ENCODE peak calls at places on chromosomes 4 and X, in ten cellular contexts. A is colonic mucosa, S is brain microvascular endothelial cell, C is hepatocyte, G is PC-9, T is fibroblast of lung, B is choroid plexus epithelial cell, Y is GM12865, U is Peyer's patch, O is epithelial cell of proximal tubule. Z is an unnamed sample.

GRCh38 chr4:100366213-100366612 is 151.6 kb downstream of the EMCN start:
- DNase-seq in C (no peak), S (no peak), A (no peak), U (no peak), B (peak), O (no peak), Y (peak), G (no peak), T (peak), Z (no peak)

GRCh38 chrX:17082831-17083230 is 136.4 kb downstream of the REPS2 start:
- DNase-seq in Y (peak), C (peak), B (peak), U (no peak), G (no peak), T (peak), A (no peak), O (no peak), S (no peak), Z (no peak)

GRCh38 chrX:47200385-47201150 is 6.9 kb downstream of the UBA1 start:
- DNase-seq in S (peak), Y (no peak), A (peak), T (peak), G (no peak), C (peak), O (no peak), B (peak), U (no peak), Z (no peak)

GRCh38 chr4:110490109-110490508 is 14.2 kb downstream of the ENPEP start:
- DNase-seq in B (no peak), Y (no peak), T (no peak), U (no peak), S (no peak), G (no peak), A (no peak), C (no peak), O (no peak), Z (no peak)

GRCh38 chr4:151955721-151956340 is 195.0 kb upstream of the GATB start:
- DNase-seq in U (no peak), C (peak), B (peak), G (no peak), A (no peak), S (peak), T (peak), O (no peak), Y (no peak), Z (no peak)

GRCh38 chr4:25107827-25108516 is 52.3 kb downstream of the SEPSECS start:
- DNase-seq in Y (no peak), C (no peak), T (no peak), O (no peak), U (no peak), S (no peak), A (no peak), B (no peak), G (no peak), Z (no peak)

GRCh38 chrX:22396408-22396807 is 123.7 kb downstream of the CBLL2 start:
- DNase-seq in O (no peak), C (no peak), G (no peak), B (no peak), U (no peak), Y (no peak), A (no peak), S (no peak), T (peak), Z (no peak)

GRCh38 chr4:83850435-83850834 is 314.5 kb downstream of the GPAT3 start:
- DNase-seq in Y (no peak), O (peak), T (peak), C (no peak), U (no peak), A (no peak), G (no peak), B (peak), S (peak), Z (no peak)

GRCh38 chr4:88659061-88659889 is 38.4 kb downstream of the NAP1L5 start:
- DNase-seq in O (peak), B (peak), S (peak), G (peak), C (peak), A (peak), Y (peak), T (peak), U (no peak), Z (peak)

GRCh38 chrX:45774961-45775360 is 574.3 kb upstream of the DIPK2B start:
- DNase-seq in A (no peak), G (no peak), O (no peak), C (no peak), Y (no peak), T (peak), U (no peak), S (peak), B (peak), Z (no peak)

GRCh38 chr4:183390374-183390773 is 54.1 kb upstream of the CDKN2AIP start:
- DNase-seq in C (no peak), Y (no peak), B (no peak), G (no peak), A (no peak), T (no peak), U (no peak), S (no peak), O (no peak), Z (no peak)

GRCh38 chr4:156598138-156598681 is 373.4 kb downstream of the PDGFC start:
- DNase-seq in T (peak), S (peak), C (peak), O (no peak), U (no peak), G (peak), A (no peak), B (peak), Y (no peak), Z (no peak)

GRCh38 chr4:3234171-3235029 is 14.6 kb upstream of the MSANTD1 start:
- DNase-seq in A (no peak), C (no peak), U (no peak), S (no peak), B (no peak), T (no peak), O (no peak), Y (no peak), G (no peak), Z (no peak)

GRCh38 chrX:41010188-41010846 is 74.9 kb upstream of the USP9X start:
- DNase-seq in S (peak), C (peak), U (peak), B (peak), Y (peak), G (peak), T (peak), O (no peak), A (peak), Z (no peak)

GRCh38 chr4:153095448-153096204 is 108.6 kb upstream of the TRIM2 start:
- DNase-seq in T (no peak), B (no peak), Y (no peak), C (no peak), S (no peak), A (no peak), U (no peak), O (no peak), G (no peak), Z (no peak)

GRCh38 chr4:16199132-16199531 is 27.1 kb downstream of the TAPT1 start:
- DNase-seq in B (peak), Y (peak), O (no peak), G (no peak), C (peak), T (peak), U (no peak), S (no peak), A (no peak), Z (no peak)

GRCh38 chr4:119559044-119559647 is 69.5 kb downstream of the PDE5A start:
- DNase-seq in G (no peak), B (peak), O (peak), U (no peak), C (peak), S (no peak), A (no peak), T (peak), Y (peak), Z (no peak)

GRCh38 chrX:96987228-96987627 is 103.5 kb downstream of the RPA4 start:
- DNase-seq in O (no peak), S (peak), B (peak), C (no peak), A (no peak), Y (no peak), U (no peak), G (no peak), T (peak), Z (no peak)

GRCh38 chr4:76830612-76831474 is 67.1 kb downstream of the SOWAHB start:
- DNase-seq in T (peak), A (peak), O (peak), C (peak), U (peak), B (peak), S (peak), G (peak), Y (no peak), Z (no peak)

GRCh38 chr4:13535118-13535517 is 9.2 kb downstream of the NKX3-2 start:
- DNase-seq in Y (no peak), B (no peak), A (no peak), T (no peak), S (no peak), G (no peak), C (no peak), O (no peak), U (no peak), Z (no peak)

GRCh38 chrX:53125506-53125905 is 31.6 kb downstream of the KANTR start:
- DNase-seq in Y (no peak), G (no peak), S (no peak), O (no peak), U (no peak), C (no peak), A (no peak), B (no peak), T (no peak), Z (no peak)

GRCh38 chr4:41400296-41400695 is 137.7 kb upstream of the LIMCH1 start:
- DNase-seq in A (no peak), O (no peak), G (no peak), U (no peak), S (no peak), T (peak), C (no peak), Y (no peak), B (peak), Z (no peak)

GRCh38 chr4:184103755-184104367 is 113.8 kb downstream of the ENPP6 start:
- DNase-seq in C (no peak), O (no peak), B (no peak), G (no peak), Y (no peak), A (no peak), T (no peak), U (no peak), S (no peak), Z (no peak)

GRCh38 chrX:11261260-11261659 is 32.0 kb upstream of the AMELX start:
- DNase-seq in S (peak), U (no peak), B (peak), A (no peak), O (peak), C (no peak), Y (no peak), T (peak), G (no peak), Z (no peak)

GRCh38 chrX:56794831-56795230 is 65.8 kb downstream of the NBDY start:
- DNase-seq in B (no peak), A (peak), S (no peak), O (no peak), Y (no peak), U (peak), C (no peak), G (no peak), T (no peak), Z (no peak)

GRCh38 chrX:56793533-56794320 is 64.7 kb downstream of the NBDY start:
- DNase-seq in B (no peak), G (no peak), U (peak), S (no peak), O (no peak), Y (no peak), C (no peak), T (peak), A (peak), Z (no peak)

GRCh38 chrX:56793112-56793430 is 64.0 kb downstream of the NBDY start:
- DNase-seq in G (no peak), T (no peak), C (no peak), B (no peak), S (no peak), Y (no peak), A (peak), O (no peak), U (peak), Z (no peak)

GRCh38 chrX:56795309-56795868 is 66.3 kb downstream of the NBDY start:
- DNase-seq in Y (no peak), T (no peak), C (no peak), B (no peak), A (peak), U (no peak), S (no peak), G (no peak), O (no peak), Z (no peak)

GRCh38 chrX:56794404-56794803 is 65.4 kb downstream of the NBDY start:
- DNase-seq in C (no peak), A (no peak), S (no peak), O (no peak), T (no peak), B (no peak), Y (no peak), U (peak), G (no peak), Z (no peak)
- H3K4me3 ChIP-seq in C (no peak), A (no peak), S (no peak), O (no peak), T (no peak), B (no peak), Y (no peak), U (no peak), G (no peak), Z (no peak)

DNA sequence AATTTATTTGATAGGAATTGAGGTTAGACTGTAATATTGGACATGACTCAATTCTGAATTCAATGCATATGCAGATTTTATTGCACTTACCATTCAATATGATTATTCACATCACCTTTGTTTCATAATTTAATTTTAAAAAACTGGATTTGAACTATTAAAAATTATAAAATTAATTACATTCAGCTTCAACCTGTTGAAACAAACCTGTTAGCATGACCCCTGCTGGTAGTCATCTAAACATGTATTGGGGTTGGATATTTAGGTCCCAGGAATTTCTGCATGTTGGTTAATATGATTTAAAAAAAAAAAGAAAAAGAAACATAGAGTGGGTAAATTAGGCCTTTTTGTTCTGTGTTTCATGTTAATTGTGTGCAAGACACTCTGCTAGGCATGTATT is 85.9 kb downstream of the ARSJ start:
- DNase-seq in B (peak), O (no peak), G (no peak), S (no peak), T (no peak), A (no peak), C (no peak), U (no peak), Y (no peak), Z (no peak)
- TF ChIP-seq CTCF in B (peak), O (peak), G (peak), S (peak), T (no peak), A (no peak), C (peak), U (no peak), Y (no peak), Z (peak)

GRCh38 chr4:1111259-1111809 is 2.0 kb downstream of the RNF212 start:
- DNase-seq in B (no peak), A (no peak), S (no peak), C (no peak), T (no peak), U (no peak), G (no peak), Y (no peak), O (no peak), Z (no peak)

GRCh38 chr4:1112821-1113182 is 562 bp downstream of the RNF212 start:
- DNase-seq in C (no peak), U (no peak), T (no peak), S (no peak), B (no peak), A (no peak), Y (no peak), G (no peak), O (no peak), Z (no peak)

GRCh38 chr4:1112174-1112820 is 1.1 kb downstream of the RNF212 start:
- DNase-seq in Y (no peak), A (no peak), T (no peak), O (no peak), U (no peak), S (no peak), B (no peak), G (no peak), C (no peak), Z (no peak)

GRCh38 chr4:1115528-1116293 is 2.3 kb upstream of the RNF212 start:
- DNase-seq in T (no peak), U (no peak), B (no peak), A (no peak), G (peak), O (no peak), C (no peak), Y (no peak), S (no peak), Z (no peak)

DNA sequence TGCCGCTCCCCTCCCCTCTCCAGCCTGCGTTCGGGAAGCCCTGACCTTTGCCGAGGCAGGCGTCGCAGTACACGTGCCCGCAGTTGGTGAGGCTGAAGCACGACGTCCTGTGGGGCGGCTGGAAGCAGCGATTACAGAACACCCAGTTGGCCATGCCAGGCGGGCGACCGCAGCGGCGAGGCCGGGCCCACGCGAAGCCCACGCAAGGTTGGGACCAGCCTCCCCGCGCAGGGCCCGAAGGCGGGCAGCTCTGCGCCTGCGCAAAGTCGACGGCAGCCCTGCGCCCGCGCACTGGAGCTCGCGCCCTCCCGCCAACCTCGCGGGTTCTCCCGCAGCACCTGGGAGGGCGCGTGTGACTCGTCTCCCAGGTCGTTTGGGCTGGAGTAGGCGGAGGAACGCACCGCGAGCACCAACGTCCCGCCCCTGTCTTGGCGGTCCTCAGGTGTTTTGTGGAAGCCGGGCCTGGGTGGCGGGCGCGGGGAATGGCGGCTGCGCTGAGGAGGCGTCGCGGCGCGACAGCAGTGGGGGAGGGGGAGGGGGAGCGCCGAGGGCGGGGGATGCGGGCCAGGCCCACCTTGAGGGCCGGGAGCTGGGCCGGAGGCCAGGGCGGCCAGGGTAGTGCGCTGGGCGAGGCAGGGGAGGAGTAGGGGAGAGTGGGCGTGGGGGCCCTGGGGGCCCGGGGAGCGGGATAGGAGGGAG is at the start of gene RNF212:
- DNase-seq in O (no peak), A (peak), G (no peak), S (no peak), T (peak), U (no peak), Y (no peak), B (peak), C (peak), Z (no peak)
- H3K4me3 ChIP-seq in O (peak), A (peak), G (peak), S (no peak), T (no peak), U (peak), Y (no peak), B (peak), C (peak), Z (no peak)

DNA sequence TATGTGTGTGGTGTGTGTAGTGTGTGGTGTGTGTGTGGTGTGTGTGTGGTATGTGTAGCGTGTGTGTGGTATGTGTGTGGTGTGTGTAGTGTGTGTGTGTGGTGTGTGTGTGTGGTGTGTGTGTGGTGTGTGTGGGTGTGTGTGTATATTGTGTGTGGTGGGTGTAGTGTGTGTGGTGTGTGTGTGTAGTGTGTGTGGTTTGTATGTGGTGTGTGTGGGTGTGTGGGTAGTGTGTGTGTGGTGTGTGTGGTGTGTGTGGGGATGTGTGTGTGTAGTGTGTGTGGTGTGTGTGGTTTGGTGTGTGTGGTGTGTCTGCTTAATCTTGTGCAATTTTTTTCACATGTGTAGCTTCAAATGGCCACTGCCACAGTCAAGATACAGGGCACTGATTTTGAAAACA is 94.5 kb downstream of the CPZ start:
- DNase-seq in O (no peak), U (no peak), G (no peak), C (no peak), B (no peak), A (no peak), T (no peak), Y (no peak), S (no peak), Z (no peak)
- TF ChIP-seq CTCF in O (no peak), U (no peak), G (no peak), C (no peak), B (no peak), A (no peak), T (no peak), Y (no peak), S (no peak), Z (no peak)

GRCh38 chrX:13733506-13733905 is 914 bp downstream of the TRAPPC2 start:
- DNase-seq in S (no peak), A (no peak), U (no peak), O (no peak), B (no peak), Y (no peak), G (no peak), C (no peak), T (peak), Z (no peak)
- H3K4me3 ChIP-seq in S (peak), A (peak), U (peak), O (peak), B (peak), Y (peak), G (peak), C (peak), T (peak), Z (peak)

GRCh38 chr4:165055601-165056000 is 1.9 kb downstream of the TRIM75 start:
- DNase-seq in C (no peak), Y (no peak), O (no peak), G (no peak), B (no peak), A (no peak), U (no peak), S (no peak), T (no peak), Z (no peak)

GRCh38 chr4:165058676-165059075 is 5.0 kb downstream of the TRIM75 start:
- DNase-seq in G (no peak), S (no peak), O (no peak), C (no peak), U (no peak), T (no peak), A (no peak), B (no peak), Y (no peak), Z (no peak)

DNA sequence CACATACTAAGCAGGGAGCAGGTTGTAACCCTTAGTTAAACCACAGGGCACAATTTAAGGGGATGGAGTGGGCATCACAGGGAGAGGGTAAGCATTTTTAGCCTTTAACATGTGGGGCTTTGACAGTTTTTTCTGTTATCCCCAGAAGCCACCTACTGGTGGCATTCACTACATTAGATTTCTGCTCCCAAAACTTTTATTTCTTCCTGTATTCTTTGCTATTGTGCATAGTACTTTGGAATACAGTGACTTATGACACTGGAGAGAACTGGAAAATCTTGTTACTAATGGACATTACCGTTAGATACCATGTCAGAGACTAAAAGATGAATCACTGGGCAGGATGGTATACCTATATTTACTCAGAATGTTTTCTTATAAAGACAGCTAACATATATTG is 7.3 kb downstream of the TRIM75 start:
- DNase-seq in C (no peak), B (peak), G (no peak), U (no peak), A (no peak), O (no peak), Y (no peak), S (no peak), T (no peak), Z (no peak)
- TF ChIP-seq CTCF in C (peak), B (peak), G (peak), U (no peak), A (no peak), O (peak), Y (no peak), S (peak), T (no peak), Z (peak)

GRCh38 chrX:10098235-10098819 is 58.4 kb upstream of the CLCN4 start:
- DNase-seq in O (no peak), T (no peak), C (no peak), A (no peak), G (no peak), B (peak), Y (peak), S (no peak), U (no peak), Z (peak)
- H3K4me3 ChIP-seq in O (no peak), T (peak), C (no peak), A (peak), G (no peak), B (no peak), Y (peak), S (no peak), U (peak), Z (peak)

GRCh38 chrX:57134702-57135101 is 2.5 kb downstream of the SPIN2A start:
- DNase-seq in B (no peak), C (no peak), A (no peak), U (no peak), T (no peak), S (no peak), Y (no peak), G (no peak), O (no peak), Z (no peak)
- TF ChIP-seq CTCF in B (no peak), C (no peak), A (no peak), U (no peak), T (no peak), S (no peak), Y (no peak), G (no peak), O (no peak), Z (no peak)

Z was measured in GM12864.